ENCODE peak calls at places on chromosomes 16 and 17, in five cellular contexts. Q, X, M, B and C are unnamed samples. For H3K4me1, the result is how much of the 10 kb centered on the place peaks cover.

GRCh38 chr17:73510981-73511442 is 133.2 kb downstream of the SDK2 start:
- DNase-seq in B (peak), M (no peak), Q (no peak), X (no peak), C (no peak)

GRCh38 chr17:17536702-17537101 is 40.5 kb upstream of the RASD1 start:
- DNase-seq in X (no peak), Q (no peak), M (no peak), B (no peak), C (peak)

GRCh38 chr17:65023791-65024190 is 32.7 kb downstream of the GNA13 start:
- DNase-seq in Q (no peak), M (no peak), X (no peak), B (no peak), C (peak)

GRCh38 chr16:3854740-3855139 is 25.8 kb downstream of the CREBBP start:
- DNase-seq in Q (no peak), X (no peak), M (no peak), B (no peak), C (no peak)

GRCh38 chr17:55157165-55157564 is 107.6 kb upstream of the HLF start:
- DNase-seq in B (no peak), Q (peak), M (no peak), X (no peak), C (no peak)

GRCh38 chr17:78313735-78314648 is 45.9 kb downstream of the SOCS3 start:
- DNase-seq in Q (peak), X (peak), M (peak), B (peak), C (peak)

GRCh38 chr17:37884516-37884915 is 39.7 kb upstream of the TBC1D3K start:
- DNase-seq in Q (no peak), M (no peak), B (no peak), X (no peak), C (no peak)

GRCh38 chr17:29458066-29458465 is 67.9 kb downstream of the TAOK1 start:
- DNase-seq in M (no peak), X (no peak), B (no peak), Q (peak), C (no peak)

GRCh38 chr16:83138512-83138911 is 511.7 kb downstream of the CDH13 start:
- DNase-seq in B (no peak), Q (no peak), M (no peak), X (no peak), C (no peak)

GRCh38 chr17:1058423-1059130 is 61.6 kb downstream of the TIMM22 start:
- DNase-seq in B (peak), M (peak), X (peak), Q (peak), C (peak)

GRCh38 chr16:71210-71539 is 1.3 kb downstream of the RHBDF1 start:
- DNase-seq in X (no peak), M (no peak), B (no peak), Q (no peak), C (peak)

GRCh38 chr16:87657621-87658192 is 55.4 kb downstream of the JPH3 start:
- DNase-seq in X (no peak), B (no peak), M (no peak), Q (no peak), C (no peak)

DNA sequence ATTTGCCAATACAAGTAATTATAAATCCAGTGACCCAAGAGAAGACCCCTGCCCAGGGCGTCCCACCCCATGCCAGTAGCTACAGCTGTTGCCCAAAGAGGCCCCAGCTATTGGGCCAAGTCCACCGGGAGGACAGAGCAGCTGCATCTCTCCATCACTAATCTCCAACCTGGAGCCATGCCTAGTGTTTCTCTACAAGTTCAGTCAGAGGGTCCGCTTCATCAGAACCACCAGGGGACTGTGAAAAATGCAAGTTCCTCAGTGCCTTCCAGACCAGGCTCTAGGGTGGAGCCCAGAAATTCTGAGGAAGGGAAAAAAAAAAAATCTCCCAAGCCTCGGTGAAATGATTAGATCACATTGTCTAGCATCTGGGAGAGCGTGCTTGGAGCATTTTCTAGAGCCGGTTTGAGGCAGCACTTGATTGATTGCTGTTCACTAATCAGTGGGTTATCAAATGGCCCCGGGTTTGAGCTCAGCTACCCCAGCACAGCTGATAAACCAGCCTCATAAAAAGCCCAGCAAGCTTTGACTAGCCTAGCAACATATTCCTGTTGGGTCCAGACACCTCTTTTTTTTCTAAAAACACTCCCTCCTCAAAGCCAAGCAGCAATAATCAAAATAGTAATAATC is 22.3 kb upstream of the HERPUD1 start:
- DNase-seq in Q (no peak), M (no peak), B (peak), X (no peak), C (no peak)
- H3K4me1 ChIP-seq in Q (under half), M (under half), B (under half), X (under half), C (under half)

GRCh38 chr16:66895999-66896398 is 15.7 kb downstream of the PDP2 start:
- DNase-seq in X (no peak), Q (no peak), B (no peak), M (no peak), C (no peak)
- H3K27ac ChIP-seq in X (no peak), Q (no peak), B (no peak), M (no peak), C (no peak)

DNA sequence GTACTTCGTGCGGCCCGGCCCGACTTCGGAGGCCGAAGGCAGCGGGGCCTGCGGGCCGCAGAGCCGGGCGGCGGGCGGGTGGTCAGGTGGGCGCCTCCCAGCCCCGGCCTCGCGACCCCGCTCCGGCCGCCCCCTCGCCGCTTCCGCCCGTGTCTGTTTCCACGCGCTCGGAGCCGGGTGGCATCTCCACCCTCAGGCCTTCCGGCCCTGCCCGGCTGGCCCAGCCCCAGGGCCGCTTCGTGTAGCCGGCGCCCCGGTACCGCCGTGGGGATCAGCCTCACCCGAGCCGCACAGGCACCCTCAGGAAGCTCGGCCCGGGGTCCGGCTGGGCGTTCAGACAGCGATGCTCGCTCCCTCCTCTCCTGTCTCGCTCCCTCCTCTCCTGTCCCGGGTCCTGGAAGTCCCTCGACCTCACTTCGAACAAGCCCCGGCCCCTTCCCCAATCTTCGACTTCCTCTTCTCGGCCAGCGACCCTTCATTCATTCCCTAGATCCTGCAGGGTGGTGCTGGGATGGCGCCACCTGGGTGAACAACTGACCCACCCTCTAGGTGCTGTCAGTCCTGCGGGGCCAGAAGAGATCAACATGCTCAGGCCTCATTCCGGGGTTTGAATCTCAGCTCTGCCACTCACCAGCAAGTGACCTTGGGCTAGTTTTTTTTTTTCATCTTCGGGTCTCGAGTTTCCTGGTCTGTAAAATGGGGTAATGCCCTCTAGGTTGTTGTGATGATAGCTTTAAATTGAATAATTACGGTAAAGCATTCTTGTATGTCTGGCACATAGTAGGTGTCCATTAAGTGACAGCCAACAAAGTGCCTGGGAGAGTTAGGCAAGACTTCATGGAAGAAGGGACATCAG is 611 bp downstream of the VPS4A start:
- DNase-seq in Q (peak), X (no peak), B (peak), M (peak), C (peak)
- TF ChIP-seq CTCF in Q (no peak), X (no peak), B (peak), M (no peak), C (no peak)

GRCh38 chr17:77117415-77117814 is 23.4 kb upstream of the SEC14L1 start:
- DNase-seq in X (no peak), M (no peak), B (no peak), Q (peak), C (no peak)
- H3K4me1 ChIP-seq in X (half or more), M (half or more), B (under half), Q (under half), C (under half)

DNA sequence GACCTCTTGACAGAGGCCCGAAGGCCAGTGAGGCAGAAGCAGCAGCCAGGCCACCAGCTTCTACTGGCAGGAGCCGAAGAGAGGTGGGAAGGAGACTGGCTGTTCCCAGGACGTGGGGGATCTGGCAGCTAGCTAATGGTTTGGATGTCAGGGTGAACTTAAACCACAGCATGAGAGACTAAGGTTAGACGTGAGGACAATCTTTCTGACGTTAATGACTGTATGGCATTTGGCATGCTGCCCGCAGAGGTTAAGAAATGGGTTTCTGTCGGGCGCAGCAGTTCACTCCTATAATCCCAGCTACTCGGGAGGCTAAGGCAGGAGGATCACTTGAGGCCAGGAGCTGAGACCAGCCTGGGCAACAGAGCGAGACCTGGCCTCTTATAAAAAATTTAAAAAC is 6.3 kb upstream of the KRT13 start:
- DNase-seq in M (no peak), X (no peak), B (no peak), Q (no peak), C (no peak)
- H3K27ac ChIP-seq in M (no peak), X (no peak), B (no peak), Q (no peak), C (no peak)

GRCh38 chr16:50743575-50744225 is 1.8 kb downstream of the CYLD start:
- DNase-seq in X (no peak), B (no peak), M (no peak), Q (no peak), C (no peak)
- TF ChIP-seq CTCF in X (no peak), B (no peak), M (no peak), Q (no peak), C (no peak)

GRCh38 chr17:57557363-57557762 is 187.7 kb downstream of the CCDC182 start:
- DNase-seq in M (no peak), B (no peak), Q (no peak), X (no peak), C (no peak)
- H3K4me1 ChIP-seq in M (under half), B (half or more), Q (under half), X (under half), C (under half)

GRCh38 chr17:14069251-14069981 is at the start of gene COX10:
- DNase-seq in Q (peak), B (peak), M (peak), X (peak), C (peak)
- H3K27ac ChIP-seq in Q (peak), B (peak), M (peak), X (peak), C (peak)